ENCODE peak calls at places on chromosomes 5 and 9, in four cellular contexts. C is tibial artery, Q is body of pancreas, J is endodermal cell. O is an unnamed sample.

GRCh38 chr9:136634904-136635303 is 27.8 kb upstream of the EGFL7 start:
- DNase-seq in C (no peak), Q (no peak), J (peak), O (no peak)

GRCh38 chr9:122389799-122390481 is 19.1 kb downstream of the PTGS1 start:
- DNase-seq in Q (no peak), C (no peak), J (peak), O (peak)

GRCh38 chr9:27248702-27249101 is 48.2 kb downstream of the EQTN start:
- DNase-seq in C (no peak), J (no peak), Q (no peak), O (no peak)

GRCh38 chr5:174187481-174187880 is 142.0 kb downstream of the NSG2 start:
- DNase-seq in J (peak), C (no peak), Q (no peak), O (no peak)

GRCh38 chr9:133377721-133378216 is 1.6 kb downstream of the STKLD1 start:
- DNase-seq in C (no peak), Q (no peak), J (no peak), O (no peak)

GRCh38 chr5:128304791-128305190 is 221.2 kb downstream of the SLC12A2 start:
- DNase-seq in Q (no peak), C (no peak), J (no peak), O (no peak)

GRCh38 chr9:127634698-127635097 is 22.6 kb downstream of the STXBP1 start:
- DNase-seq in Q (no peak), C (no peak), J (peak), O (no peak)

GRCh38 chr5:108606185-108606584 is 141.5 kb upstream of the FER start:
- DNase-seq in J (no peak), C (no peak), Q (no peak), O (no peak)

GRCh38 chr9:19404278-19405075 is 4.3 kb upstream of the ACER2 start:
- DNase-seq in C (no peak), J (no peak), Q (peak), O (peak)

GRCh38 chr9:120104771-120105170 is 475.2 kb downstream of the CDK5RAP2 start:
- DNase-seq in Q (no peak), C (no peak), J (no peak), O (no peak)

GRCh38 chr5:96220610-96221390 is 212.2 kb downstream of the PCSK1 start:
- DNase-seq in Q (no peak), J (no peak), C (no peak), O (no peak)

GRCh38 chr9:125511780-125512179 is 195.2 kb downstream of the MAPKAP1 start:
- DNase-seq in Q (no peak), C (no peak), J (no peak), O (peak)

GRCh38 chr5:6355294-6355693 is 23.1 kb downstream of the MED10 start:
- DNase-seq in Q (no peak), J (no peak), C (no peak), O (no peak)

GRCh38 chr9:105138306-105138801 is 106.1 kb upstream of the SLC44A1 start:
- DNase-seq in Q (no peak), J (peak), C (no peak), O (no peak)

GRCh38 chr5:178496219-178496618 is 94.0 kb downstream of the COL23A1 start:
- DNase-seq in C (no peak), J (no peak), Q (no peak), O (no peak)

GRCh38 chr5:78604693-78605092 is 43.9 kb downstream of the LHFPL2 start:
- DNase-seq in C (no peak), J (no peak), Q (no peak), O (no peak)

GRCh38 chr9:72363908-72364678 is 915 bp downstream of the ZFAND5 start:
- DNase-seq in Q (peak), C (peak), J (peak), O (no peak)

GRCh38 chr5:79771387-79771786 is 81.8 kb downstream of the CMYA5 start:
- DNase-seq in J (peak), Q (no peak), C (no peak), O (no peak)

GRCh38 chr5:140240987-140241706 is 61.8 kb downstream of the PFDN1 start:
- DNase-seq in Q (peak), J (peak), C (peak), O (peak)

GRCh38 chr9:96450613-96451544 is 910 bp downstream of the HABP4 start:
- DNase-seq in Q (peak), C (peak), J (peak), O (no peak)

GRCh38 chr5:110951373-110951791 is 120.1 kb upstream of the TSLP start:
- DNase-seq in Q (no peak), J (no peak), C (no peak), O (no peak)

GRCh38 chr5:129511291-129511690 is 51.2 kb downstream of the ADAMTS19 start:
- DNase-seq in C (no peak), J (no peak), Q (no peak), O (no peak)

GRCh38 chr5:150131461-150131860 is 24.2 kb downstream of the PDGFRB start:
- DNase-seq in J (no peak), Q (no peak), C (no peak), O (no peak)

DNA sequence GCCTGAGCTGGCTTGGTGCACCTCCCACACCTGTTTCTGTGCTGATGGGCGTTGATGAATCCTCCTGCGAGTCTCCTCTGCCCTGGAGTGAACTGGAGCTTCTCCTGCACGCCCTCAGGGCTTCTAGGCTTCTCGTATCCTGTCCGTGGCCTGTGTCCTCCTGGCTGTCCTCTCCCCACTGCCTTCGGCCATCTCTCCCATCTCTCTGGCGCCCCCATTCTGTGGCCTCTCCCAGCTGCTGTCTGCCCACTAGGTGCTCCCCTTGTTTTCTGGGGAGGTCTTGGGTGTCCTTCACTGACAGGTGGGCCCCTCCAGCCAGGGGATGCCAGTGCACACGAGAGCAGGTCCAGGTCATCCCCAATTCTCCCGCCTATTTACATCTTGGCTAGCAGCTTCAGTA is 28.8 kb downstream of the AHRR start:
- DNase-seq in J (peak), C (no peak), Q (no peak), O (no peak)
- TF ChIP-seq CTCF in J (peak), C (no peak), Q (no peak), O (no peak)

GRCh38 chr9:98086461-98086860 is 29.9 kb downstream of the NANS start:
- DNase-seq in J (no peak), Q (no peak), C (no peak), O (no peak)

GRCh38 chr9:98084396-98084795 is 27.9 kb downstream of the NANS start:
- DNase-seq in Q (no peak), C (no peak), J (no peak), O (no peak)

GRCh38 chr9:98085058-98085457 is 28.5 kb downstream of the NANS start:
- DNase-seq in J (no peak), Q (no peak), C (no peak), O (no peak)

GRCh38 chr9:98085955-98086354 is 29.4 kb downstream of the NANS start:
- DNase-seq in Q (no peak), J (peak), C (no peak), O (no peak)

GRCh38 chr9:98087420-98088354 is 31.2 kb downstream of the NANS start:
- DNase-seq in J (peak), C (no peak), Q (no peak), O (no peak)
- H3K4me3 ChIP-seq in J (no peak), C (peak), Q (no peak), O (no peak)

GRCh38 chr9:134661791-134662142 is 20.2 kb downstream of the COL5A1 start:
- DNase-seq in Q (no peak), J (no peak), C (peak), O (no peak)

GRCh38 chr9:134662143-134662876 is 20.7 kb downstream of the COL5A1 start:
- DNase-seq in Q (no peak), J (no peak), C (peak), O (no peak)

GRCh38 chr9:134664446-134664845 is 22.8 kb downstream of the COL5A1 start:
- DNase-seq in C (no peak), J (no peak), Q (no peak), O (no peak)

GRCh38 chr9:134663084-134663483 is 21.5 kb downstream of the COL5A1 start:
- DNase-seq in C (no peak), J (no peak), Q (no peak), O (no peak)

GRCh38 chr9:134663753-134664415 is 22.3 kb downstream of the COL5A1 start:
- DNase-seq in Q (no peak), C (no peak), J (no peak), O (no peak)
- TF ChIP-seq CTCF in Q (no peak), C (no peak), J (peak), O (no peak)

GRCh38 chr5:126137771-126138474 is 285.3 kb upstream of the GRAMD2B start:
- DNase-seq in Q (no peak), J (no peak), C (no peak), O (peak)

GRCh38 chr5:126138475-126139005 is 284.7 kb upstream of the GRAMD2B start:
- DNase-seq in C (no peak), J (no peak), Q (no peak), O (peak)

GRCh38 chr5:126139086-126139485 is 284.1 kb upstream of the GRAMD2B start:
- DNase-seq in C (no peak), Q (no peak), J (no peak), O (no peak)

GRCh38 chr5:126143622-126144021 is 279.6 kb upstream of the GRAMD2B start:
- DNase-seq in Q (no peak), J (no peak), C (no peak), O (no peak)

GRCh38 chr5:126139773-126140172 is 283.4 kb upstream of the GRAMD2B start:
- DNase-seq in Q (no peak), C (no peak), J (no peak), O (no peak)
- H3K4me3 ChIP-seq in Q (no peak), C (no peak), J (no peak), O (no peak)